ENCODE peak calls at places on chromosomes 3 and 15, in four cellular contexts. X is adrenal gland, V is K562, Z is lung. L is an unnamed sample. For H3K27me3, the result is how much of the 10 kb centered on the place peaks cover.

GRCh38 chr15:23073890-23074631 is 34.7 kb upstream of the TUBGCP5 start:
- DNase-seq in X (peak), V (no peak), Z (no peak), L (no peak)

GRCh38 chr3:129013491-129013891 is 12.4 kb downstream of the EFCC1 start:
- DNase-seq in X (no peak), V (peak), Z (no peak), L (peak)

GRCh38 chr15:63502137-63502801 is 2.1 kb upstream of the USP3 start:
- DNase-seq in X (no peak), V (no peak), Z (no peak), L (peak)

GRCh38 chr3:29440321-29441019 is 159.6 kb downstream of the RBMS3 start:
- DNase-seq in X (peak), V (no peak), Z (no peak), L (no peak)

GRCh38 chr15:60945196-60945595 is 283.9 kb downstream of the RORA start:
- DNase-seq in X (peak), V (no peak), Z (no peak), L (no peak)

GRCh38 chr3:71486831-71487230 is 96.7 kb downstream of the FOXP1 start:
- DNase-seq in X (no peak), V (no peak), Z (no peak), L (no peak)

GRCh38 chr3:104768886-104769285 is 597.8 kb upstream of the ALCAM start:
- DNase-seq in X (no peak), V (no peak), Z (no peak), L (no peak)

GRCh38 chr15:27183182-27183581 is 212.2 kb downstream of the GABRG3 start:
- DNase-seq in X (no peak), V (no peak), Z (no peak), L (no peak)

GRCh38 chr15:29089731-29090616 is 179.6 kb downstream of the NSMCE3 start:
- DNase-seq in X (no peak), V (no peak), Z (no peak), L (no peak)

GRCh38 chr3:161770532-161771386 is 274.2 kb downstream of the OTOL1 start:
- DNase-seq in X (no peak), V (no peak), Z (no peak), L (no peak)

GRCh38 chr3:4820296-4821121 is 158.7 kb upstream of the BHLHE40 start:
- DNase-seq in X (no peak), V (no peak), Z (no peak), L (no peak)

GRCh38 chr15:99164119-99164518 is 59.2 kb downstream of the SYNM start:
- DNase-seq in X (no peak), V (no peak), Z (no peak), L (no peak)

GRCh38 chr3:130939753-130940152 is 45.9 kb downstream of the ATP2C1 start:
- DNase-seq in X (no peak), V (no peak), Z (no peak), L (no peak)

GRCh38 chr3:35500641-35501353 is 138.5 kb upstream of the ARPP21 start:
- DNase-seq in X (no peak), V (no peak), Z (no peak), L (no peak)

GRCh38 chr15:76151599-76151974 is 91.8 kb downstream of the TMEM266 start:
- DNase-seq in X (no peak), V (no peak), Z (no peak), L (no peak)

GRCh38 chr15:76150971-76151598 is 91.3 kb downstream of the TMEM266 start:
- DNase-seq in X (peak), V (peak), Z (peak), L (peak)

GRCh38 chr15:76152197-76152596 is 92.4 kb downstream of the TMEM266 start:
- DNase-seq in X (no peak), V (no peak), Z (no peak), L (no peak)

GRCh38 chr15:76149291-76149910 is 89.6 kb downstream of the TMEM266 start:
- DNase-seq in X (no peak), V (no peak), Z (no peak), L (no peak)

DNA sequence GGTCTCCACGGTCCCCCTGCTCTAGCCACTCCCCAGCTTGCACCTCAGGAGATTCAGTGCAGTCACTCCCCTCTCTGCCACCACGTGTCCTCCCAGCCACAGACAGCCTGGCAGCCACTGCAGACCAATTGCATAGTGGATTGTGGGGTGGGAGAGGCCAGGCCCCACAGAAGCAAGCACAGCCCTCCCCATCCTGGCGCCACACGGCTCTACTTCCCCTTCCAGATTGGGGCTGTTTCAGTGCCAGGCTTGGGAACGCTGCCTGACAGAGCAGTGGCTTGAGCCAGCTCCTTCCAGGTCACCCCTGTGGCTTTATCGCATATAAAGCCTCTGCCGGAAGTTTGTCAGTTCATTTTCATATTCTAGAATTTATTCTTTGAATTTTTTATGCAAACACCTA is 90.7 kb downstream of the TMEM266 start:
- DNase-seq in X (no peak), V (no peak), Z (no peak), L (peak)
- H3K4me3 ChIP-seq in X (no peak), V (no peak), Z (no peak), L (no peak)

GRCh38 chr3:10709110-10709781 is 106.8 kb upstream of the SLC6A11 start:
- DNase-seq in X (no peak), V (no peak), Z (no peak), L (no peak)

GRCh38 chr3:10707984-10708868 is 107.8 kb upstream of the SLC6A11 start:
- DNase-seq in X (no peak), V (no peak), Z (no peak), L (peak)

GRCh38 chr3:10706156-10707088 is 109.6 kb upstream of the SLC6A11 start:
- DNase-seq in X (no peak), V (no peak), Z (no peak), L (peak)

GRCh38 chr3:10703875-10704274 is 112.2 kb upstream of the SLC6A11 start:
- DNase-seq in X (no peak), V (no peak), Z (no peak), L (peak)

DNA sequence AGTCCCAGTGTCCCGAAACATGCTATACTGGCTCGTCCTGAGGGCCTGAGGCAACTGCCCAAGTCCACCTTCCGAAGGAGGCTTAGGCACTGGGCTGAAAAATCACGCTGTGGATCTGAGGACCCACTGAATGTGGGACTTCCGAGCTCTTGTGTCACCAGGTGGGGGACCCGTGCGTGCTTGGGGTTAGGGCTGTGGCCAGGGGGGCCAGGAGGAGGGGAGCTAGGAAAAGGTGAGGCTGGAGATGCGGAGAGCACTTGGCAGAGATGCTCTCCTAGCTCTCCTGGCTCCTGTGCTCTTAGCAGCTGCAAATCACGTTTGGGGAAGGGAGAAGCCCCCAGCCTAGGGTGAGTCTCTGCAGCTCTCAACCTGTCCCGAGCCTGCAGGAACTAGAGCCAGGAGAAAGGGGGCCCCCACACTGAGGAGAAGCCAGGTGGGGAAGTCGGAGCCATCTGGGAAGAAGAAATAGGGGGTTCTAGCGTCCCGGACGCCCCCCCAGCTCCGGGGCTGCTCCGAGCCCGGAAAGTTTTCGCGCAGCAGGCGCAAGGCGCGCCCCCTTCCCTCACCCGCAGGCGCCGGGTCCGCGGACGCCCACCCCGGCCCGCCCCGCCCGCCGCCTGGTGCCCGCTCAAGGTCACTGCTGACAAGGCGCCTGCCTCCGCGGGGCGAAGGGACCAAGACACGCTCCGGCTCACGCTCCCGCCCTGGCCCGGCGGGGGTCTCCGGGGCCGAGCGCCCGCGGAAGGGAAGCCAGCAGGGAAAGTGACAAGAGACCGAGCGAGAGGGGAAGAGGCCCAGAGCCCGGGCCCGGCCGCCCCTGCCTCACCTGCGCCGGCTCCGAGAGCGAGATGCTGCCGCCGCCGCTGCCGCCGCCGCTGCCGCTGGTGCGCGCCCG is 108.7 kb upstream of the SLC6A11 start:
- DNase-seq in X (no peak), V (no peak), Z (no peak), L (no peak)
- H3K27me3 ChIP-seq in X (under half), V (under half), Z (under half), L (under half)

GRCh38 chr3:39136533-39137434 is 16.6 kb downstream of the CSRNP1 start:
- DNase-seq in X (no peak), V (no peak), Z (no peak), L (no peak)
- H3K4me3 ChIP-seq in X (no peak), V (no peak), Z (no peak), L (no peak)

GRCh38 chr3:186331043-186331442 is 31.0 kb downstream of the DGKG start:
- DNase-seq in X (no peak), V (no peak), Z (no peak), L (no peak)
- H3K27me3 ChIP-seq in X (under half), V (under half), Z (under half), L (under half)

DNA sequence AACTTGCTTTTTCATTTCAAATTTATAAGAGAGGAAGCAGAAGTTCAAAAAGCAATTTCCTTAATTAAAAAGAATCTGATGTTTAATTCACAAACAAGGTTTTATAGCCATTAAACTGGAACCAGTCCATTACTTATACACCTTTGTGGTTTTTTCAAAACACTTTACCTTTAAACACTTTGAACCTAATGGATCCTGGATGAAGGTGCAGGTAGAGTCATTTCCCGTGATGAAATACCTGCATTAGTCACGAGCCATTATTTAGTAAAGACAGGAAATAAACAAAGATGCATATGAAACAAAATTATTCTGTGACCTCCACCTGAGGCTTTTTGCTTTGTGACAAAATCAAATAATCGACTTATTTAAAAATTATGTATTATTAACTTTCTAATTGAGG is 341.7 kb upstream of the UBE2E2 start:
- DNase-seq in X (no peak), V (no peak), Z (no peak), L (no peak)
- H3K4me3 ChIP-seq in X (no peak), V (no peak), Z (no peak), L (no peak)

DNA sequence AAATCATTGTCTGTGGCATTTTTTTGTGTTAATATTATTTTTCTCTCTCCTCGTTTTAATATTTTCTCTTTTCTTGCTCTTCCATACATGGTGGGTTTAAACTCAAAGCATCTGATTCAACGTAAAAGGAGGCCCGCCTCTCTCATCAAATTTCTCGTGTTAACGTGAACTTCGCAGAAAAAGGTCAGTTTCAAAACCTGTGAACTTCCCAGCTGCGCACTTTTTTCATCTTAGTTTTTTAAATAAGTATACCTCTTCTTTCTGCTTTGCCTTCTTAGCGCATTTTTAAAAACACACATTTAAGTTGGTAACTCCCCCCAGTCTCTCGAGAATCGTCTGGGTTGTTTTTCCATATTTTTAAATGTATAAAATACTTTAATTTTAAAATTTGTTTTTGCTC is 9.1 kb downstream of the SHOX2 start:
- DNase-seq in X (no peak), V (no peak), Z (no peak), L (no peak)
- H3K27me3 ChIP-seq in X (half or more), V (under half), Z (under half), L (under half)

GRCh38 chr3:59368887-59369286 is 319.1 kb upstream of the CFAP20DC start:
- DNase-seq in X (no peak), V (no peak), Z (no peak), L (no peak)

GRCh38 chr3:59366218-59366617 is 316.4 kb upstream of the CFAP20DC start:
- DNase-seq in X (no peak), V (no peak), Z (no peak), L (no peak)

GRCh38 chr3:59367150-59367549 is 317.3 kb upstream of the CFAP20DC start:
- DNase-seq in X (no peak), V (no peak), Z (no peak), L (no peak)

DNA sequence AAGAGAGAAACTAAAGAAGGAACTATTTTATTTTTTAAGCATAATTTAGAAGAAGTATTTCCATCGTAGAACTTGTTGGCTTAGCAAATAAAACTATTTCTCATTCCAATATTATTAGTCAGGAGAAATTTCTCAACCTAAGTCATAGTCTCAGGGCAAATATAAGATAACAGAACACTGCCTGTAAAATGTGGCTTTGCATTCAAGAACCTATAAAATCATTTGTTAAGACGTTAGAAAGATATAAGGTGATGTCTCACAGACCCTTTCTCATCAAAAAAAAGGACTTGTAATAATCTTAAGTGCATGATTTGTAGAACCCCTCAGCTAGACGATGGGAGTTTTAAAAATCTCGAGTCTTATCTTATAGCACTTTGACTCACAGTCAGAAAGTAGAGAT is 314.6 kb upstream of the CFAP20DC start:
- DNase-seq in X (no peak), V (no peak), Z (no peak), L (no peak)
- H3K4me3 ChIP-seq in X (no peak), V (no peak), Z (no peak), L (no peak)

GRCh38 chr15:55240125-55240760 is 43.5 kb upstream of the RSL24D1 start:
- DNase-seq in X (no peak), V (no peak), Z (no peak), L (no peak)
- H3K27me3 ChIP-seq in X (under half), V (under half), Z (under half), L (under half)